ENCODE peak calls at places on chromosomes 3 and 15, in four cellular contexts. M, W, F and J are unnamed samples.

GRCh38 chr3:126969586-126969985 is 13.3 kb upstream of the PLXNA1 start:
- DNase-seq in M (no peak), W (no peak), F (no peak), J (peak; percentile 63)

GRCh38 chr3:11074007-11074406 is 80.3 kb upstream of the HRH1 start:
- DNase-seq in M (no peak), W (no peak), F (no peak), J (no peak)

GRCh38 chr15:101003706-101004105 is 84.5 kb downstream of the LRRK1 start:
- DNase-seq in M (no peak), W (no peak), F (no peak), J (no peak)

GRCh38 chr15:65077981-65078352 is 1.4 kb downstream of the KBTBD13 start:
- DNase-seq in M (peak; percentile 72), W (no peak), F (peak; percentile 50), J (peak; percentile 80)

GRCh38 chr3:138331143-138331894 is 1.7 kb upstream of the NME9 start:
- DNase-seq in M (no peak), W (no peak), F (no peak), J (no peak)

GRCh38 chr15:85414037-85414436 is 33.6 kb downstream of the AKAP13 start:
- DNase-seq in M (no peak), W (no peak), F (no peak), J (no peak)

GRCh38 chr3:24595801-24596200 is 101.2 kb upstream of the THRB start:
- DNase-seq in M (no peak), W (no peak), F (no peak), J (no peak)

GRCh38 chr3:111947179-111947727 is 31.6 kb upstream of the ABHD10 start:
- DNase-seq in M (no peak), W (no peak), F (no peak), J (no peak)

GRCh38 chr3:43723121-43723734 is 32.5 kb downstream of the ABHD5 start:
- DNase-seq in M (no peak), W (no peak), F (no peak), J (no peak)

GRCh38 chr3:106341090-106341489 is 472.3 kb upstream of the CBLB start:
- DNase-seq in M (no peak), W (no peak), F (no peak), J (no peak)

GRCh38 chr3:50586763-50587070 is 17.4 kb downstream of the HEMK1 start:
- DNase-seq in M (no peak), W (no peak), F (no peak), J (no peak)

GRCh38 chr3:124837730-124838186 is 49.4 kb downstream of the ITGB5 start:
- DNase-seq in M (peak; percentile 71), W (no peak), F (no peak), J (peak; percentile 90)

GRCh38 chr15:100005013-100005412 is 271.8 kb upstream of the LYSMD4 start:
- DNase-seq in M (no peak), W (no peak), F (no peak), J (no peak)

GRCh38 chr3:10726787-10727186 is 89.2 kb upstream of the SLC6A11 start:
- DNase-seq in M (no peak), W (no peak), F (no peak), J (no peak)

GRCh38 chr3:137110392-137110996 is 152.7 kb downstream of the IL20RB start:
- DNase-seq in M (no peak), W (no peak), F (no peak), J (no peak)

GRCh38 chr3:132749786-132750185 is 27.6 kb upstream of the NPHP3 start:
- DNase-seq in M (no peak), W (no peak), F (no peak), J (no peak)

GRCh38 chr15:90103669-90104329 is 1.5 kb upstream of the IDH2 start:
- DNase-seq in M (no peak), W (peak; percentile 57), F (peak; percentile 80), J (no peak)
- H3K4me3 ChIP-seq in M (peak overlapping the region; percentile 99), W (no peak overlapping the region), F (no peak overlapping the region), J (peak overlapping the region; percentile 83)

GRCh38 chr15:54277834-54278233 is 299.6 kb downstream of the UNC13C start:
- DNase-seq in M (no peak), W (no peak), F (no peak), J (no peak)

DNA sequence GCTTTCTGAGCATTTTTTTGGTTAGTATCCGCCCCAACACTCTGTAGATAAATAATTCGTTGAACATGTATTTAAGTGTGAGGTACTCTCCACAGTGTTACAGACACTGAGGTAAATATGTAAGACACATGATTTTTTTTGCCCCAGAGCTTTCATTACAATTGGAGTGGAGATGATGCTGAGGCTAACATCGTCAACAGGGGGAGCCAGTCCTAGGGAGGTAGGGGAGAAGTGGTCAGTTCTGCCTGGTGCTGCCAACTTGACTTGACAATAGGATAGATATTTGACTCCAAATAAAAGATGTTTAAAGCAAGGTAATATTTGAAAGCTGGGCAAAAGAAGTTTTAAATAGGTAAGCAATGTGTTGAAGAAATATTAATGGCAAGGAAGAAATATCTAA is 295.7 kb downstream of the UNC13C start:
- DNase-seq in M (no peak), W (no peak), F (no peak), J (no peak)
- TF ChIP-seq CTCF in M (no peak), W (no peak), F (no peak), J (peak; percentile 17)

DNA sequence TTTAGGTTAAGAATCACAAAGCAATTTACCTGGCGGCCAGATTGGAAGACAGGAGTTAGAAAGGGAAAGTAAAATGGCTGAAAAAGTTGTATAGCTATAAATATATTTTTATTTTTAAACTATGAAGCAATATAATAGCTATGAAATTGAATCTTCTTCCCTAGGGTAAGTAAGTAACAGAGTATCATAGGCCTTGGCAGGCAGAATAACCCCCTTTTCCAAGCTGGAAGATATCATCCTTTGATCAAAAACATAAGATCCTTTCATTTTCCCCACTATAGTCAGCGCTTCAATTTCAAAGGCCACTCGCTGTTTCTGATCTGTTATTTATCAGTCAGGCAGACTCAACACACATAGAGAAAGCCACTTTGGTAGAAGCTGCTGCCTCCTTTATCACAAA is 74.1 kb upstream of the UBE2E2 start:
- DNase-seq in M (no peak), W (no peak), F (no peak), J (no peak)
- H3K4me3 ChIP-seq in M (no peak overlapping the region), W (peak overlapping the region; percentile 19), F (no peak overlapping the region), J (no peak overlapping the region)

DNA sequence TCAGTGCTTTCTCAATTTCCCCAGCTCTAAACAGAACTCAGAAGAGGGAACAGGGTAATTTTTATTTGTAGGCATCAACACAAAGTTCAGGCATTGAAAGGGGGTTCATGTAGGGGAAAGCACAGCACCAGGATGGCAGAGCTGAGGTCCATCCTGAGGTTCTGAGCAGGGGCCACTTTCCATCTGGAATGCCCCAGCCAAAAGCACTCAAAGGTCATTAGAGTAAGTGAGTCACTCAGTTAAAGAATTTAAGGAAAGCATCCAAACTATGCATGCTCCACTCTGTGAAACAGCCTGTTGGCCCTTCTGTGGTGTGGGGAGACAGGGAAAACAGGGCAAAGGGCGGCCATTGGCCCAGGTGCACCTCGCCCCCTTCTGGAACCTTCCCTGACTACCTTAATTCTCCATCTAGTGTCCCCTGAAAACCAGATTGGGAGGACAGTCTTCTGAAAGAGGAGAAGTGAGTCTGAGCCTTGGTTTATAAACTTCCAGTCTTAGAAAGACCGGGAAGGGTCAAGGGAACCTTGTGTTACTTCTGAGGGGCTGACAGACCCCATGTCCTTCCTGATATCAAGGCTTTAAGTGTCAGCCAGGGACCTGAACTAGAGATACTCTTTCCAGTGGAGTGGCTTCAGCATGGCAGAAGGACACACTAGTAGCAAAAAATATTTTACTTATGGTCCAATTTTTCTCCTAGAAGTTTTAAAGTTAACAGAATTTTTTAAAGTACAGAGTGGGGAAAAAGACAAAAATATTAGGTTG is 133.3 kb downstream of the MYLK start:
- DNase-seq in M (no peak), W (no peak), F (no peak), J (no peak)
- TF ChIP-seq CTCF in M (no peak), W (no peak), F (no peak), J (no peak)

DNA sequence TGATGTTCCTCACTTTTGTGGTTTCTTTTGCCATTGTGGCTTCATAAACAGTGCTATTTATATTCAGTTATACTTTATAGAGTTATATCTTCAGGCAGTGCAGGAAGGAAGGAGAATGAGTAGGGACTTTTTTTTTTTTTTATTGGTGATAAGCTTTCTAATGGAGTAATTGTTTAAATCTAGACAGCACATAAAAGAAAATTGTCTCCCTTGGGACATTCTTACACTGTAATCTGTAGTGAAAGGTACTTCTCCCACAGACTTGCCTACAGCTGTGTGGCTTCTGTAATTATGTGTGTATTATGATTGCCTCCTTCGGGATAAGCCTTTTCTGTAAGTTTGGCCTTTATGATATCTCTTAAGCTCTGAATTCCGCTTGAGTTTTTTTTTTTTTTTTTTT is 41.6 kb downstream of the WDR76 start:
- DNase-seq in M (no peak), W (no peak), F (no peak), J (no peak)
- H3K4me3 ChIP-seq in M (no peak overlapping the region), W (no peak overlapping the region), F (no peak overlapping the region), J (no peak overlapping the region)

GRCh38 chr3:196192036-196193001 is 18.9 kb downstream of the ZDHHC19 start:
- DNase-seq in M (peak; percentile 29), W (no peak), F (no peak), J (no peak)
- TF ChIP-seq CTCF in M (no peak), W (no peak), F (no peak), J (no peak)

GRCh38 chr3:129827765-129828164 is 65.7 kb downstream of the TMCC1 start:
- DNase-seq in M (no peak), W (no peak), F (no peak), J (no peak)
- H3K4me3 ChIP-seq in M (no peak overlapping the region), W (no peak overlapping the region), F (no peak overlapping the region), J (no peak overlapping the region)

GRCh38 chr15:34358367-34358766 is 8.6 kb downstream of the LPCAT4 start:
- DNase-seq in M (no peak), W (no peak), F (no peak), J (no peak)
- TF ChIP-seq CTCF in M (peak; percentile 28), W (no peak), F (no peak), J (no peak)